ENCODE peak calls at places on chromosome 12, in five cellular contexts. W is upper lobe of left lung, Y is OCI-LY7, E is tibial artery, V is WERI-Rb-1. Z is an unnamed sample.

GRCh38 chr12:26789731-26790644 is 43.0 kb downstream of the ITPR2 start:
- DNase-seq in Y (no peak), V (no peak), E (no peak), W (peak), Z (no peak)

GRCh38 chr12:106898001-106898966 is 57.4 kb upstream of the TMEM263 start:
- DNase-seq in Y (no peak), V (no peak), E (no peak), W (no peak), Z (no peak)

GRCh38 chr12:5922500-5922899 is 22.6 kb downstream of the ANO2 start:
- DNase-seq in V (no peak), E (no peak), Y (no peak), W (no peak), Z (no peak)

GRCh38 chr12:51377099-51377984 is 13.9 kb downstream of the GALNT6 start:
- DNase-seq in Y (no peak), E (no peak), W (no peak), V (no peak), Z (no peak)

GRCh38 chr12:58425481-58426392 is 484.4 kb downstream of the ATP23 start:
- DNase-seq in V (no peak), E (no peak), W (peak), Y (no peak), Z (peak)

GRCh38 chr12:89236237-89236636 is 116.1 kb downstream of the DUSP6 start:
- DNase-seq in W (no peak), Y (no peak), V (no peak), E (no peak), Z (no peak)

GRCh38 chr12:65754744-65755595 is 69.3 kb upstream of the HMGA2 start:
- DNase-seq in Y (no peak), W (no peak), V (no peak), E (no peak), Z (no peak)

GRCh38 chr12:123050331-123050809 is 69.9 kb downstream of the ARL6IP4 start:
- DNase-seq in V (no peak), W (no peak), E (no peak), Y (no peak), Z (no peak)

GRCh38 chr12:51908876-51909592 is 1.7 kb downstream of the ACVRL1 start:
- DNase-seq in E (no peak), Y (no peak), V (no peak), W (no peak), Z (no peak)

GRCh38 chr12:79939728-79940306 is 4.9 kb upstream of the PPP1R12A start:
- DNase-seq in W (no peak), Y (no peak), V (no peak), E (no peak), Z (no peak)

GRCh38 chr12:54053625-54054441 is at the start of gene HOXC4:
- DNase-seq in W (no peak), Y (peak), V (no peak), E (no peak), Z (peak)

GRCh38 chr12:65741662-65742480 is 82.4 kb upstream of the HMGA2 start:
- DNase-seq in E (no peak), V (peak), W (no peak), Y (no peak), Z (peak)

GRCh38 chr12:118398878-118399277 is 22.5 kb downstream of the SUDS3 start:
- DNase-seq in W (no peak), V (no peak), E (no peak), Y (no peak), Z (no peak)

GRCh38 chr12:120962487-120963054 is 15.8 kb upstream of the HNF1A start:
- DNase-seq in Y (no peak), V (no peak), W (no peak), E (no peak), Z (no peak)
- TF ChIP-seq CTCF in Y (no peak), V (no peak), W (no peak), E (no peak), Z (no peak)

GRCh38 chr12:93808169-93808899 is 131.2 kb downstream of the CRADD start:
- DNase-seq in V (no peak), E (no peak), Y (no peak), W (no peak), Z (no peak)

GRCh38 chr12:93804392-93805179 is 127.4 kb downstream of the CRADD start:
- DNase-seq in Y (no peak), V (no peak), W (no peak), E (no peak), Z (no peak)

GRCh38 chr12:93807354-93807753 is 130.2 kb downstream of the CRADD start:
- DNase-seq in E (no peak), Y (no peak), W (no peak), V (no peak), Z (no peak)

GRCh38 chr12:93803408-93803807 is 126.2 kb downstream of the CRADD start:
- DNase-seq in V (no peak), Y (no peak), W (no peak), E (no peak), Z (no peak)

GRCh38 chr12:93805736-93806141 is 128.6 kb downstream of the CRADD start:
- DNase-seq in W (no peak), Y (no peak), E (no peak), V (no peak), Z (no peak)
- H3K4me3 ChIP-seq in W (no peak), Y (no peak), E (no peak), V (no peak), Z (no peak)

GRCh38 chr12:101823891-101824290 is 6.9 kb downstream of the GNPTAB start:
- DNase-seq in Y (peak), W (peak), E (peak), V (peak), Z (peak)
- TF ChIP-seq CTCF in Y (peak), W (peak), E (no peak), V (peak), Z (peak)

DNA sequence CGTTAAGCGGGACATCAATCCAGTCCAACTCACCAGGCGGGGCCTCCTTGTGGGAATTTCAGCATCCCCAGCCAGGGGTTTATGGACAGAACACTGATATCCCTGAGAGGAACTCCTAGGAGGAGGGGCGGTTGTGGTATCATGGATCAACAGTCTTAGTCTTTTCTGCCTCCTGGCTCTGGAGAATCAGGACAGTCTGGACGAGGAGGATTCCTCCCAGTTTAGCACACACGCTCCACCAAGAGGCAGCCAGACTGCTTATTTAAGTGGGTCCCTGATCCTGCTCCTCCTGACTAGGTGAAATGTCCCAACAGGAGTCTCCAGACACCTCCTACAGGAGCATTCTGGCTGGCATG is 10.4 kb upstream of the ZNF705A start:
- DNase-seq in W (no peak), Y (no peak), V (no peak), E (no peak), Z (no peak)
- H3K4me3 ChIP-seq in W (no peak), Y (no peak), V (peak), E (peak), Z (no peak)

GRCh38 chr12:31245822-31246469 is 80.0 kb downstream of the SINHCAF start:
- DNase-seq in W (no peak), E (no peak), V (no peak), Y (peak), Z (no peak)
- TF ChIP-seq CTCF in W (no peak), E (no peak), V (no peak), Y (peak), Z (no peak)

GRCh38 chr12:46524778-46525177 is 152.2 kb upstream of the SLC38A2 start:
- DNase-seq in W (peak), E (peak), Y (no peak), V (no peak), Z (no peak)
- H3K4me3 ChIP-seq in W (no peak), E (no peak), Y (no peak), V (no peak), Z (no peak)

DNA sequence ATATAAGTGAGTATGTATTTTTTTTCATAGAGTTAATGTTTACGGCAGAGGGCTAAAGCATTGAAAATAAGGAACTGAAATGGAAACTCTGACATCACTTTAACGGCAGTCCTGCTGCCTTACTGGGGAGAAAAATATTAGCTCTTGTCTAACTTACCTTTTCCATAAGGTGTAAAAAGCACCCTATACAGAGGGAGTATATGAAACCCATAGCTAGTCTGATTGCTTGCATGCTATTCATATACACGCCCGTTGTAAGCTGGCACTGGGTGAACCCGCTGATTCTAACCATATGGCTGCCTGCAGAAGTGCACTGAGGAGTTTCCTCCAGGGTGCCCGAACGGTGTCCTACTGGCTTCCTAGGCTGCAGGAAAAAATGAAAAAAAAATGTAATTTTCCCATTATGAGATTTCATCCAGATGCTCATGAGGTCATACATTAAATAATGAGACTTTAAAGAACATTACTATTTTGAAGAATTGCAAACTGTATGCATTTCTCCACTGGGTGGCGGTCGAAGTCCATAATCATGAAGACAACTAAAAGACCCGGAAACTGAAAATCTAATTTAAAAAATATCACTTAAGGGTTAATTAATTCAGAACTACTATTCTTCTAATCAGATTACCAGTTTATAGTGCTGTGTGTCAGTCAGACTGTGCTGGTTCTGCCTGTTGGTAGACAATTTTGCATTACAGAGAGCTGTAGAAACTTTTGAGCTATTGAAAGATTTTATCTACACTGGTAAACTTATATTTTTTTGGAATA is 144.7 kb downstream of the ALX1 start:
- DNase-seq in W (peak), E (no peak), V (no peak), Y (peak), Z (peak)
- TF ChIP-seq CTCF in W (peak), E (peak), V (no peak), Y (peak), Z (peak)

GRCh38 chr12:8697120-8697475 is 693 bp upstream of the RIMKLB start:
- DNase-seq in E (no peak), V (no peak), Y (peak), W (no peak), Z (no peak)

GRCh38 chr12:8697476-8698131 is at the start of gene RIMKLB:
- DNase-seq in Y (peak), W (peak), V (peak), E (peak), Z (peak)

GRCh38 chr12:8699714-8700113 is 1.9 kb downstream of the RIMKLB start:
- DNase-seq in E (no peak), V (peak), Y (peak), W (no peak), Z (no peak)

GRCh38 chr12:8698132-8698829 is 490 bp downstream of the RIMKLB start:
- DNase-seq in W (peak), E (peak), Y (peak), V (peak), Z (peak)

DNA sequence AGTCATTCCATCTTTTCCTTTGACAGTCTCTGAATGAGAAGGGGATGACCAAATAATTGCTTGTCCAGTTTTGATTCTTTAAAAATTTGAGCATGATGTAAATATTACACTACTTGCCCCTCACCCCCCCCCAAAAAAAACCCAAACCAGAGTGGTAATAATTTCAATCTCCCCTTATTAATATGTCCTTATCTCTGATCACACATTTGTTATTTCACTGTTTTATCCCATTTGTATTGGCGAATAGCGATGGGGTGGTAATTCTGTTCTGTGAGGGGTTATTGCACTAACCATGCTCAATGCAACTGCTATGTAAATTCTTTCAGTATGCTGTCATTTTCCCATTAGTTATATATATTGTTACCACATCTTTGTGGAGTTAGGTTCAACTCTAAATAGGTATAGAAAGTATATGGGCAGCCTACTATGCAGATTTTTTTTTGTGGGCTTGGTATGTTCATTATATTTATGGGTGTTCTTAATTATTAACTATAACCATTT is 1.1 kb downstream of the RIMKLB start:
- DNase-seq in E (no peak), Y (no peak), V (no peak), W (no peak), Z (no peak)
- H3K4me3 ChIP-seq in E (peak), Y (peak), V (peak), W (peak), Z (peak)

DNA sequence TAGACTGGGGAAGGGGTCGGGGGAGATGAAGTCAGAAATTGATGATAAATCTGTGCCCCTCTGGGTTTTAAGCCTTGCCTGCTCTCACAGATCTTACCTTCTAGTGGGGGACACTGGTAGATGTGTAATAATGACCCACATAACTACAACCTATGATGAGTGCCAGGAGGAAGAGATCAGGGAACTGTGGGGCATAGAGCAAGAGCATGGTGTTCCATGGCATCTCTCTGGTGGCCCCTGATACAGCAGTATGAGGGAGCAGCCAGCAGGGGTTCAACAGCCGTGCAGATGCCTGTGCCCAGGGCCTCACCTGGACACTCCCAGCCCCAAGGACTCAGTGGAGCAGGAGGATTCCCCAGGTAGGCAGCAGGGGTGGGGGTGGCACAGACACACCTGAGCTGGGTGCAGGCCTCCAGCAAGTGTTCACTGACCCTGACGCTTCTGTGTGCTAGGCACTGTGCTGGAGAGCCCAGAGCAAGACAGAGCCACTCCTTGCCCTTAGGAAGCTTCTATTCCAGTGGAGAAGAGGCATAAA is 5.0 kb downstream of the ACACB start:
- DNase-seq in W (no peak), E (no peak), V (no peak), Y (no peak), Z (no peak)
- TF ChIP-seq CTCF in W (no peak), E (no peak), V (no peak), Y (no peak), Z (no peak)

Z was measured in GM12865.